ENCODE peak calls at places on chromosomes 16 and 17, in seven cellular contexts. O is GM12892, V is breast epithelium, N is stomach, X is lower leg skin, D is A549, G is transverse colon. S is an unnamed sample.

GRCh38 chr17:48335858-48336500 is 94.0 kb downstream of the SKAP1 start:
- DNase-seq in O (no peak), G (no peak), N (no peak), D (peak), X (no peak), V (no peak), S (peak)

GRCh38 chr17:82035488-82035887 is 2.0 kb downstream of the DCXR start:
- DNase-seq in N (no peak), X (no peak), G (no peak), D (no peak), V (no peak), O (no peak), S (no peak)

GRCh38 chr16:56477096-56477878 is 25.9 kb downstream of the OGFOD1 start:
- DNase-seq in G (no peak), N (no peak), V (no peak), D (peak), X (no peak), O (no peak), S (peak)

GRCh38 chr16:17483266-17483864 is 12.6 kb upstream of the XYLT1 start:
- DNase-seq in N (no peak), X (peak), G (no peak), D (no peak), V (no peak), O (no peak), S (no peak)

GRCh38 chr16:58855291-58855823 is 121.2 kb upstream of the GOT2 start:
- DNase-seq in V (no peak), G (no peak), N (no peak), D (no peak), O (no peak), X (no peak), S (no peak)

GRCh38 chr16:51876934-51877333 is 670.0 kb downstream of the TOX3 start:
- DNase-seq in D (no peak), X (no peak), N (no peak), V (no peak), G (no peak), O (no peak), S (no peak)

GRCh38 chr17:79581306-79581932 is 29.4 kb downstream of the RBFOX3 start:
- DNase-seq in X (no peak), N (no peak), D (peak), O (no peak), G (no peak), V (no peak), S (no peak)

GRCh38 chr16:8346291-8346690 is 244.0 kb downstream of the TMEM114 start:
- DNase-seq in X (no peak), G (no peak), N (no peak), O (no peak), V (no peak), D (no peak), S (peak)

GRCh38 chr17:17900615-17901520 is 64.1 kb upstream of the SREBF1 start:
- DNase-seq in D (peak), O (no peak), N (peak), X (peak), V (peak), G (peak), S (no peak)

GRCh38 chr17:34071891-34072420 is 183.1 kb upstream of the CCL2 start:
- DNase-seq in G (no peak), O (no peak), V (no peak), N (no peak), X (no peak), D (no peak), S (no peak)

GRCh38 chr16:80824623-80825364 is 20.4 kb upstream of the CDYL2 start:
- DNase-seq in V (no peak), D (peak), N (peak), X (no peak), O (no peak), G (peak), S (peak)

GRCh38 chr17:81582341-81582740 is 30.2 kb upstream of the FAAP100 start:
- DNase-seq in X (no peak), O (no peak), G (no peak), D (no peak), N (no peak), V (no peak), S (no peak)

GRCh38 chr17:7548585-7549400 is at the start of gene TNFSF12:
- DNase-seq in N (peak), V (peak), D (peak), X (peak), G (peak), O (peak), S (peak)

GRCh38 chr17:156094-156621 is 18.8 kb downstream of the SCGB1C2 start:
- DNase-seq in N (no peak), O (no peak), G (no peak), D (no peak), X (no peak), V (no peak), S (no peak)

GRCh38 chr16:6066601-6067000 is 969.0 kb upstream of the EEF2KMT start:
- DNase-seq in G (no peak), D (no peak), O (no peak), N (no peak), X (no peak), V (no peak), S (no peak)

GRCh38 chr17:48313096-48313495 is 116.9 kb downstream of the SKAP1 start:
- DNase-seq in D (no peak), V (no peak), X (no peak), N (no peak), G (no peak), O (no peak), S (no peak)

GRCh38 chr17:29138184-29138955 is 41.8 kb downstream of the MYO18A start:
- DNase-seq in X (no peak), V (no peak), N (no peak), D (no peak), O (no peak), G (no peak), S (no peak)

GRCh38 chr17:3575506-3575905 is 17.9 kb upstream of the TRPV3 start:
- DNase-seq in V (no peak), G (no peak), X (no peak), O (no peak), D (peak), N (no peak), S (no peak)

GRCh38 chr17:60169921-60170817 is 20.4 kb downstream of the CA4 start:
- DNase-seq in O (no peak), G (peak), N (no peak), D (no peak), X (peak), V (no peak), S (peak)

GRCh38 chr16:27463741-27464662 is 62.0 kb downstream of the IL21R start:
- DNase-seq in N (no peak), X (no peak), O (no peak), D (no peak), V (no peak), G (no peak), S (no peak)

GRCh38 chr17:4135489-4135888 is 7.3 kb downstream of the ZZEF1 start:
- DNase-seq in N (no peak), V (no peak), O (no peak), X (no peak), D (no peak), G (no peak), S (no peak)

GRCh38 chr16:27232061-27232841 is 28.9 kb downstream of the KDM8 start:
- DNase-seq in O (no peak), X (no peak), V (no peak), D (no peak), N (no peak), G (peak), S (peak)

DNA sequence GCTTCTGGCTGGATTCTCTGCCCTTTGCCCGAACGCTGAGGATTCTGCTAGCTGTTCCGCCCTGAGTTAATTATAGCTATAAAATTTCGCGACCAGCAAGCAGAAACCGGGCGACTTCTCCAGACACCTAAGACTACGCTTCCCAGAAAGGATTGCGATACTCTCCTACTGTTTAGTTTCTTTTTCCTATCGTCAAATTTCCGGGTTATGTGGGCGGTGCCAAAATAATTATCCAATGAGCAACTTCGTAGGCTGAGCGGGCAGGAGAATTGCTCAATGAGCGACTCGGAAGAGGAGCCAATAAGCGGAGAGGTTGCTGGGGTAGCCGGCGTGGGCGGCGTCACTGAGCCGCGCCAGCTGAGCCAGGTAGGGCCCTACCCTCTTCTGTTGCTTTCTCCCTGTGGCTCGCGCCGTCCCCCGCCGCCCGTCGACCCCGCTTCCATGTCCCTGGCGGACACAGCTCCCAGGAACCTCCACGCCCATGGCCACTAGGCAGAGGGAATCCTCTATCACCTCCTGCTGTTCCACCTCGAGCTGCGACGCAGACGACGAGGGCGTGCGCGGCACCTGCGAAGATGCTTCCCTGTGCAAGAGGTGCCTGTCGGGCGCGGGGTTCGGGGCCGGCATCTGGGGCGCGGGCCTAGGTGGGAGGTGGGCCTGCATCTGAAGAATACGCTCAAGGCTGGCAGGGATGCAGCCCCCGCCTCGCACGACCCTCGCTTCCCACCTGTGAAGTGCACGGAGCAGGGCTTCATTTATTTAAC is at the start of gene LCMT1:
- DNase-seq in G (peak), X (peak), V (peak), D (peak), N (peak), O (peak), S (peak)
- TF ChIP-seq POLR2A in G (peak), X (no peak), V (peak), D (peak), N (no peak), O (peak), S (peak)

GRCh38 chr17:2380225-2380922 is 20.5 kb downstream of the MNT start:
- DNase-seq in D (no peak), V (no peak), G (no peak), O (no peak), X (no peak), N (no peak), S (no peak)
- TF ChIP-seq POLR2A in D (no peak), V (no peak), G (no peak), O (no peak), X (no peak), N (no peak), S (no peak)

GRCh38 chr17:35808962-35809854 is at the start of gene TAF15:
- DNase-seq in N (peak), V (peak), X (peak), D (peak), G (peak), O (peak), S (peak)

GRCh38 chr17:35808240-35808961 is 883 bp upstream of the TAF15 start:
- DNase-seq in O (no peak), X (no peak), N (no peak), D (no peak), G (no peak), V (no peak), S (no peak)

GRCh38 chr17:35801583-35802224 is 6.3 kb upstream of the MMP28 start:
- DNase-seq in G (peak), X (peak), V (peak), O (no peak), N (peak), D (no peak), S (peak)

GRCh38 chr17:35807371-35808144 is 1.7 kb upstream of the TAF15 start:
- DNase-seq in G (no peak), X (no peak), N (no peak), V (no peak), D (no peak), O (no peak), S (no peak)

DNA sequence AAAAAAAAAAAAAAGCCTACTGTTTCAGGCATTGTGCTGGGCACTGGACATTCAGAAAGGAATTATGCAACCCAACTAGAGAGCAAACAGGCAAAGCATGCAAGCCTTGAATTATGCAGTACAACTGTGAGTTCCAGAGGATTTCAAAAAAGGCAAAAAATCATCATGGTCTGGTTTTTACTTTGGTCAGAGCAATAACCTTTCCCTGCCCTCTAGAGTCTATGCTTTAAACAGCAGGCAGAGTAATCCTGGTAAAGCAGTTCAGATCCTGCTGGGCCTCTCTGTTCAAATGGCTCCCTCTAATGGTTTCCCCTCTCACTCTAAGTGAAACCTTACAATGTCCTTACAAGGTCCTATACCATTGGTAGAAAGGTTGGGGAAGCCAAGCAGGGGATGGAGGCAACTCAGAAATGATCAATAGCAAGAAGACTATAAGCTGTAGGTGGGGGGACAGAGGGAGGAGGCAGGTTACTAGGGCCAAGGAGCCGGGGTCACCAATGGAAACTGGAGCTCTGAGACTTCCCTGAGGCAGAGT is 4.6 kb upstream of the TAF15 start:
- DNase-seq in D (peak), O (peak), G (peak), X (no peak), V (no peak), N (peak), S (peak)
- TF ChIP-seq POLR2A in D (no peak), O (no peak), G (no peak), X (no peak), V (no peak), N (no peak), S (no peak)

DNA sequence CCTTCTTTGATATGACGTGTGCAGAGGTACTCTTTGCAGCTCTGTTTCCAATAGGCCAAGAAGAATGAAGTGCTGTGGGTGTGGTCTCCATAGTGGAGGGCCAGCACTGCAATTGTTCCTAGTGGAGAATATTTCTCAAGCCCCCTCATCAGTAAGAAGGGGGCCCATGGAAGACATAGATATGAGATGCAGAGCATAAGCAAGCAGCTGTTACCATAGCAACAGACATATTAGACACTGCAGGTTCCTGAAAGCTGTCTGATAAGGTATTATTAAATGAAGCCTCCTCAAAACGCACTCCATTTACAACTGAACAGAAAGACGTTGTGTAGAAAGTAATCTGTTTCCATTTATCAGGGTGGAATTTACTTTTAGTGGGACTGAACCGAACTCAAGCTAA is 240.6 kb downstream of the ZFHX3 start:
- DNase-seq in V (no peak), X (no peak), N (no peak), G (no peak), D (no peak), O (no peak), S (no peak)
- TF ChIP-seq POLR2A in V (no peak), X (no peak), N (no peak), G (no peak), D (no peak), O (no peak), S (no peak)

GRCh38 chr16:89918453-89919347 is at the start of gene MC1R:
- DNase-seq in N (no peak), G (no peak), X (no peak), D (peak), O (peak), V (no peak), S (peak)
- TF ChIP-seq POLR2A in N (no peak), G (no peak), X (no peak), D (peak), O (no peak), V (no peak), S (peak)

DNA sequence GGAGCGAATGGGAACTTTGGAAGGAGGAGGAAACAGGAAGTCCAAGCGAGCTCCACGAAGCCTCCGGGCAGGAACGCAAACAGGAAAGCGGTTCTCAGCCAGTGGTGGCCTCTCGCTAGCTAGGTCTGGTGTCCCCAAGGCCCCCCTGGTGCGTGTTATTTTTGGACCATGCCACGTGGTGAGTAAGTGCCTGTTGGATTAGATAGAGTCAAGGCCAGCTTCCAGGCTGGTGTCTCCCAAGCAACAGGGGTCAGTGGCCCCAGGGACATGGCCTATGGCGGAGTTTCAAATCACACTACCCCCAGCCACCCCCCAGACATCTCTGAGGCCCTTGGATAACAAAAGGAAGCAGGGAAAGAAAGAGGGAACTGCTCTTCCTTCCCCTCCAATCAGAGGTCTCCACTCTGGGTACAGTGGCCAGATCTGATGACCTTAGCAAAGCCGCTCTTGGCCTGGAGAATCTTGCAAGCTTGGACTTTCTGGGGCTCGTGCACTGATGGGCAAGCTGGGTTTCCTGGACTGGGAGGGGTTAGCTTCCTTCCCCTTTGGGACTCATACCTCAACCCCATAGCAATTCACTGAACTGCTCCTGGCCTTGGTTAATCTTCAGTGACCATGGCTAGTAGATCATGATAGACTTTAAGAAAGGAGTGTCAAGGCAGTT is 58.2 kb downstream of the MAF start:
- DNase-seq in G (peak), N (no peak), X (peak), V (no peak), D (no peak), O (no peak), S (no peak)
- TF ChIP-seq POLR2A in G (no peak), N (no peak), X (no peak), V (no peak), D (no peak), O (no peak), S (no peak)

GRCh38 chr16:75552951-75553350 is 3.1 kb downstream of the TMEM231 start:
- DNase-seq in D (no peak), X (no peak), G (no peak), N (no peak), V (no peak), O (no peak), S (no peak)

GRCh38 chr16:75559564-75560372 is 3.7 kb upstream of the TMEM231 start:
- DNase-seq in X (no peak), D (no peak), V (no peak), N (no peak), G (no peak), O (no peak), S (no peak)

GRCh38 chr16:75559002-75559401 is 3.0 kb upstream of the TMEM231 start:
- DNase-seq in G (no peak), D (no peak), O (no peak), N (no peak), V (no peak), X (no peak), S (no peak)

GRCh38 chr16:75555213-75555706 is 792 bp downstream of the TMEM231 start:
- DNase-seq in N (peak), X (peak), V (peak), D (peak), G (peak), O (no peak), S (peak)

DNA sequence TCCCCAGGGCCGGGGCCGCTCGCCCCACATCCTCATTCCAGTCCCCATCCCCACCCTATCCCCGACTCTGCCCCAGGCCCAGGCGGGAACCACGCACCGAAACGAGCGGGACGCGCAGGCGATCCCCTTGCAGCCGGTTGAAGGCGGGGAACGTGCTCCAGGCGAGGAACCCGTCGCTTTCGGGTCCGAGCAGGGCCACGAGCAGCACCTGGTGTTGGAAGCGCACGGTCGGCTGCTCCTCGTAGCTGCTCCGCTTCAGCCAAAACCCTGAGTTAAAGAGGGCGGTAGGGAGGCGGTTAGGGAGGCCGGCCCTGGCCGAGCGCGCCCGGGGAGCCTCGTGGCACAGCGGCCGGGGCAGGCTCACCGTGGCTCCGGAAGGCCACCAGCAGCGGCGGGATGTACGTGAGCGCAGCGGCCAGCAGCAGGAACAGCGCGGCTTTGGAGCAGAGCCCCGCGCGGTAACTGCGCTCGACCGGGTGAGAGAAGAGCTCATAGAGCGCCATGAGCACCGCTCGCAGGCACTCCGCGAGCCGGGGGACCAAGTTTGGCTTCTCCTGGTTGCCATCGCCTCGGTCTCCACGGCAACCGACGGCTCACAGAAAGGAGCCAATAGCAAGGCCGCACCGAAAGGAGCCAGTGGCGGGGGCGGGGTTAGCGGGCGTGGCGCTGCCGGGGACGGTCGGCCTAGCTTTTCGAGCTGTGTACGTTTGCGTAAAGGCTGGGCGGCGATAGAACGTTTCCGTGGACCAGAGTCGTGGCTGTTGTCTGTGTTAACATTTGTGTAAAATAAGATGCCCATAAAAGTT is at the start of gene TMEM231:
- DNase-seq in V (peak), O (peak), G (peak), D (peak), X (peak), N (peak), S (peak)
- TF ChIP-seq POLR2A in V (peak), O (peak), G (peak), D (peak), X (no peak), N (no peak), S (peak)

DNA sequence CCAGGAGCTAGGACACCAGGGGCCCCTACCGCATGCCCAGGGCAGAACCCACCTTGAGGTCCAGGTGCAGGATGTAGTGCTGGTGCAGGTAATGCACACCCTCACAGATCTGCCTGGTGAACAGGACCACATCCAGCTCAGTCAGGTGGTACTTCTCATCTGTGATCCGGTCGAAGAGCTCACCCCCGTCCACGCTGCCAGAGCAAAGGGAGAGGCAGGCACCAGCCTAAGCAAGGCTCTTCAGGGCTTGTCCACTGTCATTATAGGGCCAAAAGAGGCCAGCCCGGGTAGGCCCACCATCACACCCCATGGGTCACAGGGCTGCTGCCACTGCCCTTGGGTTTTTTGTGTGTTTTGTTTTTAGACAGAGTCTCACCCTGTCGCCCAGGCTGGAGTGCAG is 21.0 kb downstream of the MYLK3 start:
- DNase-seq in N (no peak), G (no peak), V (no peak), D (no peak), X (peak), O (no peak), S (no peak)
- TF ChIP-seq POLR2A in N (no peak), G (no peak), V (no peak), D (no peak), X (no peak), O (no peak), S (no peak)